ENCODE peak calls at places on chromosomes 16 and 17, in seven cellular contexts. P is PC-3; C is retinal pigment epithelial cell; V is lower leg skin; H is CD8-positive, alpha-beta T cell; Q is fibroblast of lung; I is A549. W is an unnamed sample.

GRCh38 chr16:10978846-10979446 is 34.6 kb downstream of the CLEC16A start:
- DNase-seq in P (no peak), C (no peak), V (no peak), H (no peak), Q (no peak), I (no peak), W (no peak)

GRCh38 chr17:16506188-16506587 is 14.2 kb upstream of the LRRC75A start:
- DNase-seq in P (no peak), C (no peak), V (no peak), H (no peak), Q (no peak), I (no peak), W (no peak)

GRCh38 chr17:80498242-80498919 is 22.0 kb upstream of the NPTX1 start:
- DNase-seq in P (no peak), C (no peak), V (no peak), H (no peak), Q (peak; percentile 81), I (no peak), W (no peak)

GRCh38 chr16:8696880-8697279 is 22.5 kb downstream of the ABAT start:
- DNase-seq in P (no peak), C (no peak), V (no peak), H (no peak), Q (no peak), I (no peak), W (no peak)

GRCh38 chr16:79191933-79192332 is 408.6 kb downstream of the MAF start:
- DNase-seq in P (no peak), C (peak; percentile 93), V (no peak), H (no peak), Q (peak; percentile 44), I (no peak), W (no peak)

GRCh38 chr16:21104124-21104860 is 46.4 kb downstream of the DNAH3 start:
- DNase-seq in P (no peak), C (no peak), V (no peak), H (no peak), Q (peak; percentile 90), I (no peak), W (no peak)

GRCh38 chr17:14922421-14922820 is 342.7 kb downstream of the PMP22 start:
- DNase-seq in P (no peak), C (peak; percentile 46), V (no peak), H (no peak), Q (peak; percentile 3), I (no peak), W (no peak)

GRCh38 chr17:78343433-78344201 is 16.3 kb downstream of the SOCS3 start:
- DNase-seq in P (no peak), C (no peak), V (no peak), H (peak; percentile 46), Q (no peak), I (no peak), W (peak; percentile 81)

GRCh38 chr17:58527306-58527705 is 12.9 kb upstream of the MTMR4 start:
- DNase-seq in P (no peak), C (no peak), V (no peak), H (no peak), Q (no peak), I (no peak), W (peak; percentile 20)

GRCh38 chr16:85019659-85020245 is 7.8 kb upstream of the KIAA0513 start:
- DNase-seq in P (no peak), C (no peak), V (no peak), H (no peak), Q (no peak), I (no peak), W (peak; percentile 14)

GRCh38 chr17:21039839-21040575 is 2.8 kb downstream of the USP22 start:
- DNase-seq in P (peak; percentile 76), C (no peak), V (no peak), H (no peak), Q (peak; percentile 60), I (peak; percentile 57), W (peak; percentile 75)

GRCh38 chr17:81090361-81091133 is 55.6 kb downstream of the BAIAP2 start:
- DNase-seq in P (peak; percentile 8), C (no peak), V (peak; percentile 86), H (no peak), Q (no peak), I (peak; percentile 36), W (peak; percentile 25)

GRCh38 chr17:57939797-57940196 is 15.4 kb downstream of the CUEDC1 start:
- DNase-seq in P (no peak), C (no peak), V (no peak), H (no peak), Q (no peak), I (no peak), W (peak; percentile 91)

GRCh38 chr16:68490829-68491575 is 42.7 kb upstream of the SMPD3 start:
- DNase-seq in P (peak; percentile 92), C (peak; percentile 62), V (peak; percentile 43), H (no peak), Q (peak; percentile 71), I (peak; percentile 62), W (peak; percentile 64)

GRCh38 chr16:76389126-76389525 is 111.9 kb downstream of the CNTNAP4 start:
- DNase-seq in P (peak; percentile 8), C (no peak), V (no peak), H (no peak), Q (peak; percentile 4), I (no peak), W (no peak)

GRCh38 chr17:82932146-82933005 is 92.6 kb upstream of the ZNF750 start:
- DNase-seq in P (peak; percentile 77), C (no peak), V (no peak), H (no peak), Q (peak; percentile 71), I (no peak), W (no peak)

GRCh38 chr17:63545302-63545928 is 4.9 kb upstream of the DCAF7 start:
- DNase-seq in P (peak; percentile 27), C (no peak), V (no peak), H (no peak), Q (no peak), I (no peak), W (no peak)

GRCh38 chr16:50702725-50703124 is 9.3 kb downstream of the NOD2 start:
- DNase-seq in P (no peak), C (no peak), V (no peak), H (no peak), Q (no peak), I (no peak), W (no peak)

GRCh38 chr17:27793906-27794380 is 6.4 kb downstream of the NOS2 start:
- DNase-seq in P (no peak), C (no peak), V (no peak), H (no peak), Q (no peak), I (no peak), W (no peak)

GRCh38 chr17:79842136-79842655 is 3.0 kb upstream of the CBX4 start:
- DNase-seq in P (no peak), C (no peak), V (no peak), H (no peak), Q (no peak), I (no peak), W (no peak)

GRCh38 chr17:59388070-59388556 is 56.7 kb downstream of the YPEL2 start:
- DNase-seq in P (no peak), C (no peak), V (no peak), H (no peak), Q (no peak), I (no peak), W (no peak)

GRCh38 chr16:51048544-51048943 is 102.5 kb downstream of the SALL1 start:
- DNase-seq in P (no peak), C (no peak), V (no peak), H (no peak), Q (peak; percentile 33), I (no peak), W (no peak)

GRCh38 chr16:26859086-26859485 is 207.6 kb upstream of the C16orf82 start:
- DNase-seq in P (no peak), C (no peak), V (no peak), H (no peak), Q (no peak), I (no peak), W (no peak)

GRCh38 chr16:20181386-20181785 is 107.7 kb upstream of the GPR139 start:
- DNase-seq in P (no peak), C (no peak), V (no peak), H (no peak), Q (no peak), I (no peak), W (no peak)

GRCh38 chr17:56125830-56126819 is 27.1 kb upstream of the ANKFN1 start:
- DNase-seq in P (peak; percentile 39), C (peak; percentile 10), V (peak; percentile 20), H (no peak), Q (peak; percentile 61), I (no peak), W (peak; percentile 35)

GRCh38 chr17:75289832-75290337 is 652 bp upstream of the SLC25A19 start:
- DNase-seq in P (peak; percentile 59), C (no peak), V (peak; percentile 55), H (peak; percentile 21), Q (peak; percentile 33), I (no peak), W (peak; percentile 90)
- H3K4me3 ChIP-seq in P (peak overlapping the region; percentile 82), C (peak overlapping the region; percentile 90), V (peak overlapping the region; percentile 46), H (peak overlapping the region; percentile 77), Q (peak overlapping the region; percentile 89), I (peak overlapping the region; percentile 72), W (peak overlapping the region; percentile 56)

DNA sequence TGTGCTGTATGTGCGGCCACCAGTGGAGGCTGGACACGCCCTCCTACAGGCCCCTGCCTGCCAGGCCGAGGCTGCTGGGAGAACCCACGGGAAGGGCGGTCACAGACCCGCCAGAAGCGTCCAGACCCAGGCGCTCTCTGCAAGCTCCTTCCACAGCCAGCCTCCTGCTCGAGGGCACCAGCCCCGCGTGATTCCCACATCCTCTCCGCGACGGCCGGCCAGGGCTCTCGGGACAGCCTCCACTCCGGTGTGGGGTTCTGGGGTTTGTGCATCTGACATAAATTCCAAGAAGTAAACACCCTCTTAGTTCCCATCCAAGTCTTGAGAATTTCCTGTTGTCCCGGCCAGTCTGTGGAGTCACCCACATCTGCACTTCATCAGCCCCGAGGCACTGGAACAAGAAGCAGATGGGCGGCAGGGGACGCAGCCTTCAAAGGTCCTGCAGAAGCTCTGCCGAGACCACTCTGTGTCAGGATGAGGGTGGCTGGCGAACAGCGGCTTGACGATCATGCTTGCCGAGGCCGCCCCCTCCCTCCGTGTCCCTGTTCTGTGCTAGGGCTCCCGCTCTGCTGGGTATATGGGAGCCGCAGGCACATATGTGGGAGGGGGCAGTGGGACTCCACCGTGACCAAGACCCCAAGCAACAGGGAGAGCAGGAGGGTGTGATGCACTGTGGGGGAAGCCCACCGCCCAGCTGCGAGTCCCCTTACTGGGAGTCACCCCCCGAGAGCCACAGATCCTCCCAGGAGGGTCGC is 2.4 kb upstream of the TMEM204 start:
- DNase-seq in P (no peak), C (no peak), V (peak; percentile 66), H (no peak), Q (no peak), I (no peak), W (no peak)
- TF ChIP-seq CTCF in P (no peak), C (no peak), V (no peak), H (no peak), Q (no peak), I (no peak), W (no peak)

GRCh38 chr16:88561485-88562369 is 8.5 kb upstream of the ZC3H18 start:
- DNase-seq in P (peak; percentile 48), C (no peak), V (no peak), H (peak; percentile 26), Q (peak; percentile 28), I (peak; percentile 63), W (peak; percentile 52)
- H3K4me3 ChIP-seq in P (peak overlapping the region; percentile 58), C (no peak overlapping the region), V (no peak overlapping the region), H (no peak overlapping the region), Q (peak overlapping the region; percentile 42), I (peak overlapping the region; percentile 10), W (no peak overlapping the region)

DNA sequence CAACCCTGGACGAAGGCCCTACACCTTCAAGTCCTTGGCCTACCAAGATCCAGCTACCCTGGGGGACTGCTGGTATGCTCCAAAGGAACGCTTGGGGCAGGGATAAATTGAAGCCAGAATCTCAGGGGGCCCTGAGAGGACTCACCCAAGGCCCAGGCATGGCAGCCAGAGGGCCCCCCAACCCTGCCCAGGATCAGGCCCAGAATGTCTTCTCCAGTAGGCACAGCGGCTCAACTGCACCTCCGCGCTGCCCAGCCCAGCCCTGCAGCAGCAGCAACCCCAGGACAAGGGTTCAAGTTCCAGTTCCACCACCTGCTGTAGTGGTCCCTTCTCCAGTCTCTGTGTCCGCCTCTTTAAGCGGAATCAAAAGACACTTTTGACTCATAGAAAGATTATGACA is 2.2 kb downstream of the TFAP4 start:
- DNase-seq in P (no peak), C (no peak), V (no peak), H (no peak), Q (no peak), I (no peak), W (no peak)
- TF ChIP-seq CTCF in P (no peak), C (no peak), V (no peak), H (no peak), Q (no peak), I (no peak), W (no peak)